ENCODE peak calls at places on chromosomes 11 and 22, in four cellular contexts. One of them, this sample, is unnamed. For H3K27me3, the result is how much of the 10 kb centered on the place peaks cover.

GRCh38 chr11:5521540-5521939 is 5.0 kb upstream of the UBQLNL start:
- DNase-seq in HCT116: no peak
- DNase-seq in Karpas-422: no peak
- DNase-seq in mammary epithelial cell: no peak
- DNase-seq in this sample: no peak

GRCh38 chr11:8947230-8947943 is 4.6 kb upstream of the ASCL3 start:
- DNase-seq in mammary epithelial cell: no peak
- DNase-seq in HCT116: no peak
- DNase-seq in Karpas-422: no peak
- DNase-seq in this sample: no peak

GRCh38 chr11:118910309-118911112 is 15.2 kb downstream of the BCL9L start:
- DNase-seq in HCT116: no peak
- DNase-seq in Karpas-422: no peak
- DNase-seq in mammary epithelial cell: peak
- DNase-seq in this sample: peak

GRCh38 chr11:116928102-116928777 is 90.8 kb upstream of the APOA1 start:
- DNase-seq in mammary epithelial cell: no peak
- DNase-seq in HCT116: no peak
- DNase-seq in Karpas-422: peak
- DNase-seq in this sample: no peak

GRCh38 chr11:68714047-68714856 is 29.9 kb downstream of the GAL start:
- DNase-seq in Karpas-422: no peak
- DNase-seq in mammary epithelial cell: no peak
- DNase-seq in HCT116: no peak
- DNase-seq in this sample: no peak

GRCh38 chr22:49013707-49014106 is 814.0 kb downstream of the BRD1 start:
- DNase-seq in Karpas-422: no peak
- DNase-seq in mammary epithelial cell: no peak
- DNase-seq in HCT116: no peak
- DNase-seq in this sample: peak

GRCh38 chr11:76313913-76314740 is 66.8 kb downstream of the THAP12 start:
- DNase-seq in HCT116: no peak
- DNase-seq in mammary epithelial cell: no peak
- DNase-seq in Karpas-422: no peak
- DNase-seq in this sample: peak

GRCh38 chr11:70885721-70886305 is 366.6 kb downstream of the SHANK2 start:
- DNase-seq in HCT116: no peak
- DNase-seq in Karpas-422: no peak
- DNase-seq in mammary epithelial cell: no peak
- DNase-seq in this sample: no peak

GRCh38 chr22:35477911-35478582 is 62.6 kb upstream of the RASD2 start:
- DNase-seq in HCT116: peak
- DNase-seq in Karpas-422: no peak
- DNase-seq in mammary epithelial cell: no peak
- DNase-seq in this sample: no peak

GRCh38 chr22:21660904-21661303 is 4.9 kb upstream of the PPIL2 start:
- DNase-seq in Karpas-422: no peak
- DNase-seq in mammary epithelial cell: no peak
- DNase-seq in HCT116: no peak
- DNase-seq in this sample: no peak

GRCh38 chr11:69352715-69353325 is 58.9 kb downstream of the MYEOV start:
- DNase-seq in HCT116: peak
- DNase-seq in Karpas-422: no peak
- DNase-seq in mammary epithelial cell: peak
- DNase-seq in this sample: peak

GRCh38 chr22:49123621-49124192 is 704.0 kb downstream of the BRD1 start:
- DNase-seq in Karpas-422: no peak
- DNase-seq in mammary epithelial cell: no peak
- DNase-seq in HCT116: no peak
- DNase-seq in this sample: no peak

GRCh38 chr11:106186630-106187029 is 109.2 kb downstream of the AASDHPPT start:
- DNase-seq in mammary epithelial cell: no peak
- DNase-seq in Karpas-422: no peak
- DNase-seq in HCT116: no peak
- DNase-seq in this sample: no peak

GRCh38 chr11:46916669-46917108 is 1.7 kb downstream of the LRP4 start:
- DNase-seq in HCT116: no peak
- DNase-seq in Karpas-422: no peak
- DNase-seq in mammary epithelial cell: peak
- DNase-seq in this sample: peak

GRCh38 chr11:62245271-62245753 is 3.3 kb downstream of the SCGB1D2 start:
- DNase-seq in HCT116: no peak
- DNase-seq in Karpas-422: peak
- DNase-seq in mammary epithelial cell: peak
- DNase-seq in this sample: peak

GRCh38 chr11:70877151-70877550 is 375.2 kb downstream of the SHANK2 start:
- DNase-seq in HCT116: no peak
- DNase-seq in Karpas-422: no peak
- DNase-seq in mammary epithelial cell: no peak
- DNase-seq in this sample: no peak

GRCh38 chr11:11608783-11609232 is 13.0 kb downstream of the GALNT18 start:
- DNase-seq in mammary epithelial cell: peak
- DNase-seq in HCT116: no peak
- DNase-seq in Karpas-422: no peak
- DNase-seq in this sample: no peak

GRCh38 chr22:27132896-27133500 is 475.6 kb downstream of the MIAT start:
- DNase-seq in mammary epithelial cell: no peak
- DNase-seq in HCT116: no peak
- DNase-seq in Karpas-422: peak
- DNase-seq in this sample: no peak

GRCh38 chr11:116499396-116500001 is 273.3 kb downstream of the BUD13 start:
- DNase-seq in mammary epithelial cell: peak
- DNase-seq in Karpas-422: peak
- DNase-seq in HCT116: peak
- DNase-seq in this sample: peak

GRCh38 chr11:112734207-112734606 is 227.0 kb upstream of the NCAM1 start:
- DNase-seq in mammary epithelial cell: peak
- DNase-seq in Karpas-422: peak
- DNase-seq in HCT116: no peak
- DNase-seq in this sample: peak

GRCh38 chr11:45796461-45796861 is 8.5 kb upstream of the SLC35C1 start:
- DNase-seq in Karpas-422: no peak
- DNase-seq in mammary epithelial cell: no peak
- DNase-seq in HCT116: no peak
- DNase-seq in this sample: no peak

GRCh38 chr22:37577957-37578356 is 1.9 kb downstream of the LGALS2 start:
- DNase-seq in mammary epithelial cell: no peak
- DNase-seq in Karpas-422: no peak
- DNase-seq in HCT116: no peak
- DNase-seq in this sample: no peak

GRCh38 chr11:2096919-2097301 is 42.3 kb downstream of the IGF2 start:
- DNase-seq in HCT116: no peak
- DNase-seq in mammary epithelial cell: no peak
- DNase-seq in Karpas-422: no peak
- DNase-seq in this sample: no peak

GRCh38 chr22:23072911-23073491 is 2.7 kb downstream of the GNAZ start:
- DNase-seq in HCT116: no peak
- DNase-seq in Karpas-422: no peak
- DNase-seq in mammary epithelial cell: peak
- DNase-seq in this sample: peak

GRCh38 chr11:82507288-82507687 is 226.4 kb downstream of the FAM181B start:
- DNase-seq in Karpas-422: no peak
- DNase-seq in mammary epithelial cell: no peak
- DNase-seq in HCT116: no peak
- DNase-seq in this sample: no peak

GRCh38 chr11:33266418-33267215 is 9.4 kb downstream of the HIPK3 start:
- DNase-seq in mammary epithelial cell: no peak
- DNase-seq in Karpas-422: no peak
- DNase-seq in HCT116: no peak
- DNase-seq in this sample: no peak

GRCh38 chr11:118397448-118397847 is 4.0 kb upstream of the ATP5MG start:
- DNase-seq in Karpas-422: no peak
- DNase-seq in mammary epithelial cell: no peak
- DNase-seq in HCT116: no peak
- DNase-seq in this sample: no peak

GRCh38 chr11:844693-845644 is 2.3 kb downstream of the TSPAN4 start:
- DNase-seq in HCT116: no peak
- DNase-seq in Karpas-422: no peak
- DNase-seq in mammary epithelial cell: no peak
- DNase-seq in this sample: peak

GRCh38 chr11:96554236-96554635 is 164.4 kb downstream of the JRKL start:
- DNase-seq in Karpas-422: no peak
- DNase-seq in mammary epithelial cell: no peak
- DNase-seq in HCT116: no peak
- DNase-seq in this sample: no peak

GRCh38 chr11:115869131-115869530 is 364.9 kb upstream of the CADM1 start:
- DNase-seq in HCT116: no peak
- DNase-seq in mammary epithelial cell: no peak
- DNase-seq in Karpas-422: no peak
- DNase-seq in this sample: no peak

GRCh38 chr22:46062232-46062615 is 85.3 kb upstream of the WNT7B start:
- DNase-seq in HCT116: no peak
- DNase-seq in Karpas-422: no peak
- DNase-seq in mammary epithelial cell: no peak
- DNase-seq in this sample: no peak

GRCh38 chr11:121886005-121886739 is 229.8 kb downstream of the BLID start:
- DNase-seq in mammary epithelial cell: no peak
- DNase-seq in HCT116: no peak
- DNase-seq in Karpas-422: no peak
- DNase-seq in this sample: no peak

GRCh38 chr11:120808616-120809050 is 215.3 kb upstream of the TBCEL start:
- DNase-seq in Karpas-422: no peak
- DNase-seq in HCT116: no peak
- DNase-seq in mammary epithelial cell: no peak
- DNase-seq in this sample: no peak

GRCh38 chr11:15981292-15981691 is 375.1 kb downstream of the SOX6 start:
- DNase-seq in HCT116: no peak
- DNase-seq in Karpas-422: no peak
- DNase-seq in mammary epithelial cell: no peak
- DNase-seq in this sample: no peak

GRCh38 chr11:104678408-104678807 is 219.9 kb downstream of the CASP12 start:
- DNase-seq in mammary epithelial cell: peak
- DNase-seq in Karpas-422: no peak
- DNase-seq in HCT116: no peak
- DNase-seq in this sample: no peak

GRCh38 chr22:39136317-39136716 is 16.2 kb downstream of the CBX7 start:
- DNase-seq in Karpas-422: no peak
- DNase-seq in HCT116: no peak
- DNase-seq in mammary epithelial cell: no peak
- DNase-seq in this sample: peak

GRCh38 chr11:3219281-3219892 is 774 bp upstream of the MRGPRG start:
- DNase-seq in Karpas-422: no peak
- DNase-seq in HCT116: no peak
- DNase-seq in mammary epithelial cell: no peak
- DNase-seq in this sample: peak
- H3K27me3 ChIP-seq in Karpas-422: under half
- H3K27me3 ChIP-seq in HCT116: under half
- H3K27me3 ChIP-seq in mammary epithelial cell: under half
- H3K27me3 ChIP-seq in this sample: under half

GRCh38 chr11:128039140-128040021 is 548.0 kb downstream of the ETS1 start:
- DNase-seq in HCT116: no peak
- DNase-seq in mammary epithelial cell: peak
- DNase-seq in Karpas-422: no peak
- DNase-seq in this sample: no peak
- H3K9ac ChIP-seq in HCT116: no peak
- H3K9ac ChIP-seq in mammary epithelial cell: no peak
- H3K9ac ChIP-seq in Karpas-422: no peak
- H3K9ac ChIP-seq in this sample: no peak

GRCh38 chr11:65884716-65885092 is 3.6 kb downstream of the FIBP start:
- DNase-seq in Karpas-422: peak
- DNase-seq in mammary epithelial cell: peak
- DNase-seq in HCT116: no peak
- DNase-seq in this sample: peak

GRCh38 chr11:65885231-65885630 is 3.0 kb downstream of the FIBP start:
- DNase-seq in mammary epithelial cell: no peak
- DNase-seq in HCT116: no peak
- DNase-seq in Karpas-422: peak
- DNase-seq in this sample: no peak

GRCh38 chr11:65882191-65883057 is 2.8 kb downstream of the CTSW start:
- DNase-seq in mammary epithelial cell: no peak
- DNase-seq in HCT116: no peak
- DNase-seq in Karpas-422: no peak
- DNase-seq in this sample: no peak

GRCh38 chr11:65883058-65883761 is 3.6 kb downstream of the CTSW start:
- DNase-seq in Karpas-422: no peak
- DNase-seq in HCT116: no peak
- DNase-seq in mammary epithelial cell: no peak
- DNase-seq in this sample: no peak

DNA sequence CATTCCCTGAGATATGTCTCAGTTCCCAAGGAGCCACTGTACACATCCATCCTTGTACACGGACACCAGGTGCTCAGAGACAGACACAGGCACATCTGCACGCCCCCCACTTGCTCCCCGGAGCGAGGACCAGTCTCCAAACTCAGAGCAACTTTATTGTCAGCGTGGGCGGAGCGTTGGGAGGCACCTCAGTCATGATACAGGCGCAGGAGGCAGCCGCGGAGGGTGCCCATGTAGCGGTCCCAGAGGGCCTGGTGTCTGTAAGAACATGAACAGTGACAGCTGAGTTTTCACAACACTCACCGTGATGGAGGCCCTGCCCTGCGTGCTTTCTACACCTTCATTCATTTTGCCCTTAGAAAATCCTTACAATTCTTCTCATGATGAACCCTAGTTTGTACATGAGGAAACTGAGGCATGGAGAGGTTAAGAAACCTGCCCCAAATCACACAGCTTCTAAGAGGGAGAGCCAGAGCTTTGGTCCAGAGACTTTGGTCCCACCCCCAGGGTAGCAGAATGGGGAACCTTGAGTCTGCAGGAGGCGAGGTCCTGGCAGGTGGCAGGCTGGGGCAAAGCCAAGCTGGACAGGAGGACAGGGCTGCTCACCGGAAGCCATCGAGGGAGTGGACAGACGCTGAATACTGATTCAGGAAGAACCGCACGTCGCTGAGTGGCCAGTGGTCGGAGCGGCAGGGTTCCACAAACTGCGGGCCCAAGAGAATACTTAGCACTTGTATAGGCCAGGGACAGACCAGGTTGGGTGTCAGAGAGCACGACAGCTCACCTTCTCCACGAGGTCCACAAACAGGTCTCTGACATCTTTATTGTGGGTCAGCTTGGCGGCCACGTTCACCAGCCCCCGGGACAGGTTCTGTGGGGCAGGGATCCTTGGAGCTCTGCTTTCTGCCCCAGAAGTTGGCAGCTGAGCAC is 4.2 kb downstream of the FIBP start:
- DNase-seq in HCT116: no peak
- DNase-seq in mammary epithelial cell: no peak
- DNase-seq in Karpas-422: no peak
- DNase-seq in this sample: no peak
- H3K27me3 ChIP-seq in HCT116: under half
- H3K27me3 ChIP-seq in mammary epithelial cell: under half
- H3K27me3 ChIP-seq in Karpas-422: under half
- H3K27me3 ChIP-seq in this sample: under half

DNA sequence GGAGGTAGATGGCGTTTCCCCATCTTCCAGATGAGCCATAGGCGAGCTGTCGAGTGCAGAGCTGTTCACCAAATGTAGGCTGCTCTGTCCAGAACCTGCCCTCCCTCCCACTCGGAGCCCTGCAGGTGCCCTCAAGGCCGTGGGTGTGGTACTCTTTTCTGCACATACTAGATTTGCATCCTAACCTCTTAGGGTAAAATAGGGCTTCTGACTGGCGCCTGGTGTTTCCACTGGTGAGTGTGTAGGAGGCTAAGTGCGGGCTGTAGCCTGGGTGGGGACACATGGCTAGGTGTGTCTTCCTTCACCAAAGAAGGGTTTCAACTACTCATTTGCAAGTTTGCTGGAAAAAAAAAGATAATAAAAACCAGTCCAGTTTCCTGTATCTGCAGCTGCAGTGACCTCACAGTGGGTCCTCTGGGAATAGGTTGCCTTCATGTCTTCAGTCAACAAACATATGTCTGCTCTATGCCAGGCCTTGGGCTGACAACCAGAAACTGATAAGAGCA is 8.5 kb downstream of the BIK start:
- DNase-seq in HCT116: no peak
- DNase-seq in mammary epithelial cell: no peak
- DNase-seq in Karpas-422: peak
- DNase-seq in this sample: no peak
- H3K9ac ChIP-seq in HCT116: no peak
- H3K9ac ChIP-seq in mammary epithelial cell: no peak
- H3K9ac ChIP-seq in Karpas-422: peak
- H3K9ac ChIP-seq in this sample: no peak